ENCODE peak calls at places on chromosomes 6 and 20, in ten cellular contexts. G is GM12878, W is K562, R is WTC11, Y is A549, S is HCT116, K is HepG2, N is endothelial cell of umbilical vein, P is SK-N-SH, T is H1. B is an unnamed sample.

GRCh38 chr6:163415176-163415619 is 680 bp downstream of the QKI start:
- DNase-seq in S (no peak), W (peak; percentile 57), P (peak; percentile 74), Y (no peak), G (no peak), N (no peak), R (no peak), T (no peak), K (no peak), B (peak; percentile 58)

GRCh38 chr6:100353276-100354015 is 111.3 kb downstream of the SIM1 start:
- DNase-seq in S (no peak), R (no peak), G (no peak), K (no peak), T (no peak), Y (no peak), N (no peak), P (no peak), W (no peak), B (peak; percentile 33)

GRCh38 chr20:17281478-17281877 is 54.6 kb downstream of the PCSK2 start:
- DNase-seq in W (peak; percentile 10), N (no peak), R (peak; percentile 82), T (peak; percentile 84), K (peak; percentile 64), S (peak; percentile 3), Y (no peak), P (peak; percentile 30), G (no peak), B (peak; percentile 36)

GRCh38 chr6:5004373-5005037 is 668 bp upstream of the RPP40 start:
- DNase-seq in R (no peak), G (peak; percentile 3), W (no peak), T (peak; percentile 26), K (no peak), Y (peak; percentile 8), N (no peak), P (no peak), S (no peak), B (no peak)

GRCh38 chr20:8131598-8132014 is 460 bp upstream of the PLCB1 start:
- DNase-seq in T (no peak), K (no peak), G (no peak), P (no peak), N (no peak), W (no peak), S (no peak), Y (no peak), R (no peak), B (no peak)

GRCh38 chr20:6838181-6838826 is 70.8 kb downstream of the BMP2 start:
- DNase-seq in R (no peak), N (no peak), G (peak; percentile 25), P (no peak), K (no peak), W (no peak), S (no peak), Y (no peak), T (no peak), B (no peak)

GRCh38 chr20:1171461-1172093 is 13.2 kb downstream of the TMEM74B start:
- DNase-seq in W (peak; percentile 69), P (no peak), T (peak; percentile 84), K (peak; percentile 42), G (no peak), S (no peak), R (peak; percentile 80), N (peak; percentile 26), Y (no peak), B (peak; percentile 59)

GRCh38 chr6:29746846-29747687 is 23.8 kb downstream of the HLA-F start:
- DNase-seq in P (no peak), W (no peak), Y (no peak), N (no peak), G (no peak), S (no peak), R (no peak), T (no peak), K (no peak), B (no peak)

GRCh38 chr20:24891546-24892393 is 57.3 kb upstream of the CST7 start:
- DNase-seq in W (no peak), S (no peak), P (no peak), R (no peak), N (no peak), K (no peak), T (no peak), G (no peak), Y (no peak), B (no peak)

GRCh38 chr20:44357555-44358130 is 2.1 kb downstream of the HNF4A start:
- DNase-seq in N (no peak), Y (no peak), G (no peak), P (no peak), W (no peak), R (no peak), S (no peak), K (no peak), T (no peak), B (no peak)
- TF ChIP-seq MAX in N (no peak), Y (no peak), G (no peak), P (no peak), W (no peak), R (no peak), S (no peak), K (no peak), T (no peak), B (no peak)

GRCh38 chr6:89131599-89131998 is 13.7 kb upstream of the SRSF12 start:
- DNase-seq in Y (no peak), N (no peak), P (no peak), S (no peak), T (no peak), W (no peak), G (no peak), R (no peak), K (no peak), B (no peak)

GRCh38 chr6:89134723-89135122 is 11.1 kb upstream of the PM20D2 start:
- DNase-seq in N (no peak), S (no peak), G (no peak), K (no peak), R (no peak), P (no peak), T (no peak), W (no peak), Y (no peak), B (no peak)

GRCh38 chr6:89133981-89134380 is 11.9 kb upstream of the PM20D2 start:
- DNase-seq in G (no peak), R (peak; percentile 29), N (no peak), S (no peak), Y (no peak), P (no peak), W (no peak), K (no peak), T (no peak), B (no peak)

GRCh38 chr6:89132087-89132486 is 13.8 kb upstream of the PM20D2 start:
- DNase-seq in S (no peak), G (no peak), Y (no peak), R (no peak), P (no peak), K (no peak), T (no peak), N (no peak), W (no peak), B (no peak)
- TF ChIP-seq MAX in S (no peak), G (no peak), Y (no peak), R (no peak), P (no peak), K (no peak), T (no peak), N (no peak), W (no peak), B (no peak)

GRCh38 chr6:44226368-44227137 is 3.2 kb downstream of the SLC29A1 start:
- DNase-seq in T (no peak), Y (no peak), G (no peak), S (no peak), N (no peak), R (no peak), K (no peak), W (peak; percentile 47), P (no peak), B (peak; percentile 77)

GRCh38 chr6:44227138-44227770 is 3.9 kb downstream of the SLC29A1 start:
- DNase-seq in Y (no peak), S (no peak), W (peak; percentile 50), P (peak; percentile 70), R (no peak), G (no peak), N (no peak), K (no peak), T (no peak), B (no peak)

GRCh38 chr6:44224978-44225330 is 1.6 kb downstream of the SLC29A1 start:
- DNase-seq in Y (no peak), N (no peak), W (no peak), G (no peak), T (no peak), R (no peak), S (no peak), K (no peak), P (no peak), B (no peak)

GRCh38 chr6:44224154-44224977 is 971 bp downstream of the SLC29A1 start:
- DNase-seq in N (peak; percentile 51), G (no peak), T (no peak), R (peak; percentile 39), P (peak; percentile 66), S (no peak), Y (peak; percentile 25), W (no peak), K (no peak), B (peak; percentile 70)

DNA sequence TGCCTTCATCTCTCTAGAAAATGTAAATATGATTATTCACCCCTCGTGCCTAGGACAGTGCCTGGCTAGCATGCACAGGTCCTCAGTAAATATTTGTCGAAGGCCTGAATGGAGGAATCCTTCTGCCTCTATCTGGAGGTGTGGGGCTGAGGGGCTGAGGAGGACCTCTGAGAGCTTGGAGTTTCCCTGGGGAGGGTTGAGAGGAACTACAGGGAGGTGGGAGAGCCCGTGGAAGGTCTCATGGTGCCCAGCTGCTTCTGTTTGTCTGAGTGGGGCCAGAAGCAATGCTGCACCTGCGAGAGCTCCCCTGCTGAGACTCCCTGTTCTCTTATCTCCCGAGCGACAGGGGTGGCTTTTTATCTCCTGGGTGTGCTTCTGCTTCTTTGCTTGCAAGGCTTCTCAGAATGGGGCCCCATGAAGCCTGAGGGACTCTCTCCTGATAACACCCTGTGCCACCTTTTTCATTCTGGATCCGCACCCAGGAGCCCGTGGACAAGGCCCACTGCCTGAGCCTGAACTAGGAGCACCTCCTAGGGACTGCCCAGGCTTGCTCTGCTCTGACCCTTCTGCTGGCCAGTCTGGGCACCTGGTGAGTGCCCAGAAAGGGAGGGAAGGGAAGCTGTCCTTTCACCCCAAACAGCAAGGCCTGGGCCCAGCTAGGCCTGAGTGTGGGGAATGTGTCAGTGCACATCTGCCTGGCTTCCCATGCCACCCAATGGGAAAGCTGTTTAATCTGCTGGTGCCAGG is 2.4 kb downstream of the SLC29A1 start:
- DNase-seq in Y (no peak), R (no peak), W (peak; percentile 79), S (no peak), T (no peak), K (no peak), G (no peak), N (no peak), P (no peak), B (peak; percentile 75)
- TF ChIP-seq MAX in Y (no peak), R (no peak), W (peak; percentile 48), S (no peak), T (no peak), K (no peak), G (no peak), N (no peak), P (no peak), B (no peak)

GRCh38 chr6:73942581-73942980 is 246.6 kb downstream of the CD109 start:
- DNase-seq in R (peak; percentile 34), N (no peak), G (no peak), S (peak; percentile 59), W (no peak), P (no peak), K (peak; percentile 17), T (no peak), Y (no peak), B (peak; percentile 4)
- TF ChIP-seq MAX in R (no peak), N (no peak), G (no peak), S (peak; percentile 32), W (no peak), P (no peak), K (no peak), T (no peak), Y (no peak), B (no peak)